ENCODE peak calls at places on chromosomes 12 and 14, in five cellular contexts. One of them, this sample, is unnamed.

GRCh38 chr14:36478782-36479181 is 41.2 kb downstream of the NKX2-1 start:
- DNase-seq in body of pancreas: no peak
- DNase-seq in gastrocnemius medialis: no peak
- DNase-seq in A549: no peak
- DNase-seq in Peyer's patch: no peak
- DNase-seq in this sample: no peak

GRCh38 chr12:121964813-121965643 is 46.6 kb downstream of the CFAP251 start:
- DNase-seq in body of pancreas: no peak
- DNase-seq in gastrocnemius medialis: no peak
- DNase-seq in A549: no peak
- DNase-seq in Peyer's patch: no peak
- DNase-seq in this sample: no peak

GRCh38 chr12:22588817-22589216 is 36.2 kb upstream of the ETNK1 start:
- DNase-seq in body of pancreas: no peak
- DNase-seq in gastrocnemius medialis: no peak
- DNase-seq in A549: peak
- DNase-seq in Peyer's patch: no peak
- DNase-seq in this sample: peak

GRCh38 chr14:71139058-71139946 is 232.0 kb downstream of the PCNX1 start:
- DNase-seq in body of pancreas: peak
- DNase-seq in gastrocnemius medialis: no peak
- DNase-seq in A549: peak
- DNase-seq in Peyer's patch: peak
- DNase-seq in this sample: peak

GRCh38 chr14:88998027-88998426 is 173.6 kb downstream of the TTC8 start:
- DNase-seq in body of pancreas: no peak
- DNase-seq in gastrocnemius medialis: no peak
- DNase-seq in A549: no peak
- DNase-seq in Peyer's patch: no peak
- DNase-seq in this sample: no peak

GRCh38 chr12:101967506-101967905 is 90.1 kb downstream of the DRAM1 start:
- DNase-seq in body of pancreas: no peak
- DNase-seq in gastrocnemius medialis: no peak
- DNase-seq in A549: no peak
- DNase-seq in Peyer's patch: no peak
- DNase-seq in this sample: no peak

GRCh38 chr12:124713436-124714082 is 146.1 kb upstream of the NCOR2 start:
- DNase-seq in body of pancreas: no peak
- DNase-seq in gastrocnemius medialis: no peak
- DNase-seq in A549: no peak
- DNase-seq in Peyer's patch: no peak
- DNase-seq in this sample: no peak

GRCh38 chr12:93991882-93992415 is 156.4 kb upstream of the PLXNC1 start:
- DNase-seq in body of pancreas: no peak
- DNase-seq in gastrocnemius medialis: no peak
- DNase-seq in A549: no peak
- DNase-seq in Peyer's patch: no peak
- DNase-seq in this sample: no peak

GRCh38 chr12:3836641-3837040 is 36.6 kb downstream of the PARP11 start:
- DNase-seq in body of pancreas: no peak
- DNase-seq in gastrocnemius medialis: no peak
- DNase-seq in A549: no peak
- DNase-seq in Peyer's patch: no peak
- DNase-seq in this sample: no peak

GRCh38 chr14:68961781-68962584 is 17.1 kb downstream of the ACTN1 start:
- DNase-seq in body of pancreas: peak
- DNase-seq in gastrocnemius medialis: no peak
- DNase-seq in A549: no peak
- DNase-seq in Peyer's patch: no peak
- DNase-seq in this sample: no peak

GRCh38 chr14:29743566-29743965 is 184.1 kb downstream of the PRKD1 start:
- DNase-seq in body of pancreas: peak
- DNase-seq in gastrocnemius medialis: no peak
- DNase-seq in A549: no peak
- DNase-seq in Peyer's patch: no peak
- DNase-seq in this sample: no peak

GRCh38 chr12:115398311-115398781 is 714.4 kb upstream of the TBX3 start:
- DNase-seq in body of pancreas: no peak
- DNase-seq in gastrocnemius medialis: no peak
- DNase-seq in A549: peak
- DNase-seq in Peyer's patch: peak
- DNase-seq in this sample: peak

GRCh38 chr14:75303415-75303814 is 24.8 kb downstream of the FOS start:
- DNase-seq in body of pancreas: peak
- DNase-seq in gastrocnemius medialis: peak
- DNase-seq in A549: peak
- DNase-seq in Peyer's patch: peak
- DNase-seq in this sample: peak

GRCh38 chr12:94621662-94622359 is 28.5 kb downstream of the TMCC3 start:
- DNase-seq in body of pancreas: no peak
- DNase-seq in gastrocnemius medialis: no peak
- DNase-seq in A549: no peak
- DNase-seq in Peyer's patch: no peak
- DNase-seq in this sample: peak

GRCh38 chr14:69879175-69880047 is at the start of gene SMOC1:
- DNase-seq in body of pancreas: peak
- DNase-seq in gastrocnemius medialis: peak
- DNase-seq in A549: peak
- DNase-seq in Peyer's patch: no peak
- DNase-seq in this sample: peak

GRCh38 chr12:57894577-57895292 is 46.6 kb upstream of the ATP23 start:
- DNase-seq in body of pancreas: no peak
- DNase-seq in gastrocnemius medialis: peak
- DNase-seq in A549: no peak
- DNase-seq in Peyer's patch: no peak
- DNase-seq in this sample: no peak

GRCh38 chr12:7450667-7451066 is 6.7 kb upstream of the CD163L1 start:
- DNase-seq in body of pancreas: no peak
- DNase-seq in gastrocnemius medialis: no peak
- DNase-seq in A549: peak
- DNase-seq in Peyer's patch: no peak
- DNase-seq in this sample: no peak

GRCh38 chr12:24197517-24197916 is 248.0 kb upstream of the SOX5 start:
- DNase-seq in body of pancreas: no peak
- DNase-seq in gastrocnemius medialis: no peak
- DNase-seq in A549: no peak
- DNase-seq in Peyer's patch: no peak
- DNase-seq in this sample: no peak

GRCh38 chr14:92687681-92688433 is 60.6 kb downstream of the LGMN start:
- DNase-seq in body of pancreas: peak
- DNase-seq in gastrocnemius medialis: no peak
- DNase-seq in A549: no peak
- DNase-seq in Peyer's patch: peak
- DNase-seq in this sample: no peak

GRCh38 chr12:39616251-39616650 is 3.4 kb downstream of the ABCD2 start:
- DNase-seq in body of pancreas: no peak
- DNase-seq in gastrocnemius medialis: no peak
- DNase-seq in A549: no peak
- DNase-seq in Peyer's patch: no peak
- DNase-seq in this sample: no peak

GRCh38 chr14:20413785-20414117 is 450 bp upstream of the TEP1 start:
- DNase-seq in body of pancreas: no peak
- DNase-seq in gastrocnemius medialis: no peak
- DNase-seq in A549: no peak
- DNase-seq in Peyer's patch: no peak
- DNase-seq in this sample: peak

GRCh38 chr12:81167694-81168093 is 89.8 kb downstream of the ACSS3 start:
- DNase-seq in body of pancreas: no peak
- DNase-seq in gastrocnemius medialis: no peak
- DNase-seq in A549: no peak
- DNase-seq in Peyer's patch: no peak
- DNase-seq in this sample: no peak

GRCh38 chr14:76227450-76228050 is 75.8 kb downstream of the GPATCH2L start:
- DNase-seq in body of pancreas: no peak
- DNase-seq in gastrocnemius medialis: no peak
- DNase-seq in A549: no peak
- DNase-seq in Peyer's patch: no peak
- DNase-seq in this sample: no peak

GRCh38 chr14:76780360-76780759 is 19.1 kb downstream of the VASH1 start:
- DNase-seq in body of pancreas: no peak
- DNase-seq in gastrocnemius medialis: no peak
- DNase-seq in A549: no peak
- DNase-seq in Peyer's patch: no peak
- DNase-seq in this sample: no peak

GRCh38 chr14:56657604-56658003 is 78.0 kb downstream of the TMEM260 start:
- DNase-seq in body of pancreas: no peak
- DNase-seq in gastrocnemius medialis: no peak
- DNase-seq in A549: no peak
- DNase-seq in Peyer's patch: no peak
- DNase-seq in this sample: no peak

GRCh38 chr12:124854637-124855184 is 9.0 kb downstream of the SCARB1 start:
- DNase-seq in body of pancreas: no peak
- DNase-seq in gastrocnemius medialis: no peak
- DNase-seq in A549: no peak
- DNase-seq in Peyer's patch: no peak
- DNase-seq in this sample: no peak

GRCh38 chr12:111467092-111467861 is 61.6 kb downstream of the SH2B3 start:
- DNase-seq in body of pancreas: no peak
- DNase-seq in gastrocnemius medialis: no peak
- DNase-seq in A549: no peak
- DNase-seq in Peyer's patch: no peak
- DNase-seq in this sample: no peak

GRCh38 chr12:124305136-124305535 is 10.2 kb downstream of the RFLNA start:
- DNase-seq in body of pancreas: no peak
- DNase-seq in gastrocnemius medialis: no peak
- DNase-seq in A549: no peak
- DNase-seq in Peyer's patch: no peak
- DNase-seq in this sample: no peak

DNA sequence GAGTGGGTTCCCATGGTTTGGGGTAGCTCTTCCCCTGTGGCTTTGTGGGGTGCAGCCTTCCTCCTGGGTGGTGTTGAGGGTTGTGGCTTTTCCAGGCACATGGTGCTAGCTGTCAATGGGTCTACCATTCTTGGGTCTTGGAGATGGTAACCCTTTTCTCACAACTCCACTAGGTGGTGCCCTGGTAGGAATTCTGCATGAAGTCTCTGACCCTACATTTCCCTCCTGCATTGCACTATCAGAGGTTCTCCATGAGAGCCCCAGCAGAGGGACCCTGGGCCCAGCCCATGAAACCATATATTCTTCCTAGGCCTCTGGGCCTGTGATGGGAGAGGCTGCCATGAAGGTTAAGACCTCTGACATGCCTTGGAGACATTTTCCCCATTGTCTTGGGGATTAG is 1093.3 kb downstream of the SLC16A7 start:
- DNase-seq in body of pancreas: no peak
- DNase-seq in gastrocnemius medialis: no peak
- DNase-seq in A549: no peak
- DNase-seq in Peyer's patch: no peak
- DNase-seq in this sample: no peak
- TF ChIP-seq CTCF in body of pancreas: no peak
- TF ChIP-seq CTCF in gastrocnemius medialis: no peak
- TF ChIP-seq CTCF in A549: no peak
- TF ChIP-seq CTCF in Peyer's patch: no peak
- TF ChIP-seq CTCF in this sample: no peak

GRCh38 chr12:6206327-6206726 is 6.1 kb downstream of the CD9 start:
- DNase-seq in body of pancreas: no peak
- DNase-seq in gastrocnemius medialis: no peak
- DNase-seq in A549: no peak
- DNase-seq in Peyer's patch: peak
- DNase-seq in this sample: no peak

GRCh38 chr12:6205144-6205539 is 4.9 kb downstream of the CD9 start:
- DNase-seq in body of pancreas: no peak
- DNase-seq in gastrocnemius medialis: no peak
- DNase-seq in A549: no peak
- DNase-seq in Peyer's patch: peak
- DNase-seq in this sample: peak

GRCh38 chr12:6207254-6207942 is 7.2 kb downstream of the CD9 start:
- DNase-seq in body of pancreas: no peak
- DNase-seq in gastrocnemius medialis: no peak
- DNase-seq in A549: no peak
- DNase-seq in Peyer's patch: peak
- DNase-seq in this sample: no peak

GRCh38 chr12:6204533-6205143 is 4.4 kb downstream of the CD9 start:
- DNase-seq in body of pancreas: no peak
- DNase-seq in gastrocnemius medialis: no peak
- DNase-seq in A549: no peak
- DNase-seq in Peyer's patch: peak
- DNase-seq in this sample: no peak

DNA sequence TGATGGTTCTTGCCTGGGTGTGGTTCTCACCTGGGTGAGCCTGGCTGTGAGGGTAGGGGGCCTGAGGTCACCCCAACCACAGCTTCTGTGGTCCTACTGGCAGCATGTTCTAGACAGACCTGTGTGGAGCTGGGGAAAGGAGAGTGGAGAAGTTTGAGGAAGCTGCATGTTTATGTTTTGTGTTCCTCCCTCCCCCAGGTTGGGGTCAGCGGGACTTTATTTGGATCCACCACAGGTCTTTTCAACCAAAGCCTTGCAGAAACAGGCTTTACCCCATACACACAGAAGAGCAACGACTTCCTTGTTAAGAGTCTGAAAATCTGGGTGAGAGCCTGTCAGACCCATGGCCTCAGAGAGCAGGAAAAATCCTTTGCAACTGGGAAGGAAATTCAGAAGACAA is 5.6 kb downstream of the CD9 start:
- DNase-seq in body of pancreas: no peak
- DNase-seq in gastrocnemius medialis: no peak
- DNase-seq in A549: no peak
- DNase-seq in Peyer's patch: peak
- DNase-seq in this sample: no peak
- H3K27ac ChIP-seq in body of pancreas: no peak
- H3K27ac ChIP-seq in gastrocnemius medialis: peak
- H3K27ac ChIP-seq in A549: no peak
- H3K27ac ChIP-seq in Peyer's patch: peak
- H3K27ac ChIP-seq in this sample: peak

DNA sequence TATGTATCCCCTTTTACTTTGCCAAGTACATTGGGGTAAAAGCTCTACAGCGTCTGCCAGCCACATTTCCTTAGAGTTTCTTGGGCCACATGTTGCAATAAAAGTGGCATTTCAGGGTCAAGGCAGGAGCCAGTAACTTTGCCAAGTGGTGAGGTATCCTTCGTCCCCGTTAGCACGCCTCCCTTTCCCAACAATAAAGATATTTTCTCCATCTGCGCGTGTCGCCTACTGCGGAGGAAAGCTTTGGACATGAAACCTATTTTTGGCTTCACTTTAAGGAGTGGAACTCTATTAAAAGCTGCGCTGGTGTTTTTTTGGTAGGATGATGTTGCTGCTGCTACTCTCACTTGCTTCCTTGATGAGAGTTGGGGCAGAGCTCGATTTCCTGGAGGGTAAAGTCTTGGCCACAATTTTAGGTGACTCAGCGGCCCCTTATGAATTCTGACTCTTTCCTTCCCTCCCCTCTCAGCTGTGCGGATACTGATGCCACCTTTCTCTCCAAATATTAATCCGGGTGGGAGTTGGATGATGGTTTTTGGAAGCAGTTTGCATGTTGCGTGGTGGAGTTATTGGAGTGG is 851 bp downstream of the CCDC91 start:
- DNase-seq in body of pancreas: no peak
- DNase-seq in gastrocnemius medialis: no peak
- DNase-seq in A549: peak
- DNase-seq in Peyer's patch: no peak
- DNase-seq in this sample: peak
- TF ChIP-seq POLR2A in body of pancreas: no peak
- TF ChIP-seq POLR2A in gastrocnemius medialis: no peak
- TF ChIP-seq POLR2A in A549: no peak
- TF ChIP-seq POLR2A in Peyer's patch: no peak
- TF ChIP-seq POLR2A in this sample: no peak

GRCh38 chr14:73785834-73786631 is 65.6 kb upstream of the PTGR2 start:
- DNase-seq in body of pancreas: peak
- DNase-seq in gastrocnemius medialis: peak
- DNase-seq in A549: peak
- DNase-seq in Peyer's patch: peak
- DNase-seq in this sample: peak
- TF ChIP-seq CTCF in body of pancreas: peak
- TF ChIP-seq CTCF in gastrocnemius medialis: peak
- TF ChIP-seq CTCF in A549: no peak
- TF ChIP-seq CTCF in Peyer's patch: peak
- TF ChIP-seq CTCF in this sample: peak

GRCh38 chr12:76863811-76864210 is 15.0 kb downstream of the CSRP2 start:
- DNase-seq in body of pancreas: no peak
- DNase-seq in gastrocnemius medialis: no peak
- DNase-seq in A549: no peak
- DNase-seq in Peyer's patch: no peak
- DNase-seq in this sample: no peak
- H3K27ac ChIP-seq in body of pancreas: no peak
- H3K27ac ChIP-seq in gastrocnemius medialis: no peak
- H3K27ac ChIP-seq in A549: no peak
- H3K27ac ChIP-seq in Peyer's patch: no peak
- H3K27ac ChIP-seq in this sample: peak

This sample was measured in transverse colon.